ENCODE peak calls at places on chromosome 6, in four cellular contexts. One of them, this sample, is unnamed.

GRCh38 chr6:162387723-162388382 is 339.7 kb downstream of the PRKN start:
- DNase-seq in upper lobe of left lung: no peak
- DNase-seq in SK-N-MC: no peak
- DNase-seq in sigmoid colon: no peak
- DNase-seq in this sample: no peak

GRCh38 chr6:41426888-41427641 is 91.7 kb downstream of the NCR2 start:
- DNase-seq in sigmoid colon: no peak
- DNase-seq in SK-N-MC: no peak
- DNase-seq in upper lobe of left lung: no peak
- DNase-seq in this sample: no peak

GRCh38 chr6:3413612-3414011 is 43.2 kb downstream of the SLC22A23 start:
- DNase-seq in upper lobe of left lung: no peak
- DNase-seq in sigmoid colon: peak
- DNase-seq in SK-N-MC: no peak
- DNase-seq in this sample: no peak

GRCh38 chr6:75467906-75468460 is 25.6 kb downstream of the FILIP1 start:
- DNase-seq in SK-N-MC: no peak
- DNase-seq in upper lobe of left lung: no peak
- DNase-seq in sigmoid colon: peak
- DNase-seq in this sample: no peak

GRCh38 chr6:27757307-27757706 is 154.9 kb downstream of the OR2B2 start:
- DNase-seq in upper lobe of left lung: peak
- DNase-seq in SK-N-MC: no peak
- DNase-seq in sigmoid colon: no peak
- DNase-seq in this sample: no peak

GRCh38 chr6:164897523-164898094 is 411.8 kb downstream of the C6orf118 start:
- DNase-seq in sigmoid colon: no peak
- DNase-seq in SK-N-MC: no peak
- DNase-seq in upper lobe of left lung: no peak
- DNase-seq in this sample: no peak

GRCh38 chr6:85015396-85015990 is 251.1 kb upstream of the TBX18 start:
- DNase-seq in upper lobe of left lung: peak
- DNase-seq in sigmoid colon: no peak
- DNase-seq in SK-N-MC: no peak
- DNase-seq in this sample: no peak

GRCh38 chr6:125299257-125299656 is 2.5 kb downstream of the HDDC2 start:
- DNase-seq in sigmoid colon: no peak
- DNase-seq in SK-N-MC: no peak
- DNase-seq in upper lobe of left lung: no peak
- DNase-seq in this sample: no peak

GRCh38 chr6:35729349-35729678 is 7.5 kb upstream of the ARMC12 start:
- DNase-seq in upper lobe of left lung: no peak
- DNase-seq in SK-N-MC: no peak
- DNase-seq in sigmoid colon: no peak
- DNase-seq in this sample: no peak

GRCh38 chr6:95578106-95578410 is 723 bp downstream of the MANEA start:
- DNase-seq in SK-N-MC: no peak
- DNase-seq in sigmoid colon: no peak
- DNase-seq in upper lobe of left lung: no peak
- DNase-seq in this sample: peak

GRCh38 chr6:169051371-169051770 is 202.3 kb downstream of the THBS2 start:
- DNase-seq in SK-N-MC: no peak
- DNase-seq in sigmoid colon: no peak
- DNase-seq in upper lobe of left lung: no peak
- DNase-seq in this sample: no peak

GRCh38 chr6:33742092-33742491 is 4.6 kb downstream of the IP6K3 start:
- DNase-seq in upper lobe of left lung: no peak
- DNase-seq in sigmoid colon: no peak
- DNase-seq in SK-N-MC: no peak
- DNase-seq in this sample: no peak

GRCh38 chr6:116444991-116445566 is 16.1 kb upstream of the CALHM6 start:
- DNase-seq in SK-N-MC: no peak
- DNase-seq in upper lobe of left lung: no peak
- DNase-seq in sigmoid colon: no peak
- DNase-seq in this sample: no peak

GRCh38 chr6:40912158-40912946 is 126.7 kb downstream of the UNC5CL start:
- DNase-seq in SK-N-MC: no peak
- DNase-seq in upper lobe of left lung: peak
- DNase-seq in sigmoid colon: no peak
- DNase-seq in this sample: peak

GRCh38 chr6:159777240-159777904 is 12.0 kb downstream of the TCP1 start:
- DNase-seq in upper lobe of left lung: no peak
- DNase-seq in SK-N-MC: no peak
- DNase-seq in sigmoid colon: no peak
- DNase-seq in this sample: no peak

GRCh38 chr6:79630883-79631799 is at the start of gene SH3BGRL2:
- DNase-seq in SK-N-MC: no peak
- DNase-seq in upper lobe of left lung: peak
- DNase-seq in sigmoid colon: peak
- DNase-seq in this sample: no peak

GRCh38 chr6:101232946-101233345 is 160.6 kb upstream of the GRIK2 start:
- DNase-seq in sigmoid colon: no peak
- DNase-seq in upper lobe of left lung: no peak
- DNase-seq in SK-N-MC: no peak
- DNase-seq in this sample: no peak

GRCh38 chr6:17280552-17281090 is 540 bp upstream of the RBM24 start:
- DNase-seq in upper lobe of left lung: no peak
- DNase-seq in sigmoid colon: peak
- DNase-seq in SK-N-MC: no peak
- DNase-seq in this sample: no peak
- H3K4me3 ChIP-seq in upper lobe of left lung: peak
- H3K4me3 ChIP-seq in sigmoid colon: peak
- H3K4me3 ChIP-seq in SK-N-MC: peak
- H3K4me3 ChIP-seq in this sample: no peak

DNA sequence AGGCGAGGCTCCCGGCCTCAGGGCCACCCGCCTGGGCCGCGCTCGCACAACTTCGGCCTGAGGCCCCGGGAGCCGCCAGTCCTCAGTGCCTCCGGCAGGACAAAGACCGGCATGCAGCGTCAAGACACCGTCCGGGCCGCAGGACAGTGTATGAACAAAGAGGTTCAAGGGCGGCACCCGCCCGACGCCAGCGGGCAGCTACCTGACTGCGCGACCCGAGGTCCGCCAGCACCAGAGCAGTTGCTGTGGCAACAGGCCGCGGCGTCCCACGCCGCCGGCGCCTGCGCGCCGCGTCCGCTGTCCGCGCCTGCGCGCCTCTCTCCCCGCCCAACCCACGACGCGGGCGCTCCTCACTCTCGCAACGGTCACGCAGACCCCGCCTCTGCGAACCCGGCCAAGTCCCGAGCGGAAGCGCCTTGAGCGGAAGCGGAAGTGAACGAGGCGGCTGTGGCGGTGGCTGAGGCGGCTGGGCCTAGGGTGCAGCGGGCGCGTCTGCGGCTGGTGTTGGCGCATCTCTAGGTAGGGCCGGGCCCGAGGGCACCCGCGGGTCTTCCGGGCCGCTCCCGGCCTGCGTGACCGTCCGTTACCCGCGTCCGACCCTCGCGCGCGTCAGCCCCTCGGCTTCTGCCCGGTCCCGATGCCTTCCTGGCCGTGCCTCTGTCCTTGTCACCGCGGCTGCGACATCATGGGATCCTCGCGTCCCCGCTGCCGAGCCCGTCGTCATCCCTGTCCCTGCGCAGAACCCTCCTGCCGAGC is at the start of gene FAM120B:
- DNase-seq in SK-N-MC: peak
- DNase-seq in upper lobe of left lung: peak
- DNase-seq in sigmoid colon: peak
- DNase-seq in this sample: peak
- TF ChIP-seq POLR2AphosphoS5 in SK-N-MC: peak
- TF ChIP-seq POLR2AphosphoS5 in upper lobe of left lung: peak
- TF ChIP-seq POLR2AphosphoS5 in sigmoid colon: peak
- TF ChIP-seq POLR2AphosphoS5 in this sample: peak

GRCh38 chr6:146420255-146420654 is 123.4 kb upstream of the RAB32 start:
- DNase-seq in SK-N-MC: no peak
- DNase-seq in sigmoid colon: no peak
- DNase-seq in upper lobe of left lung: no peak
- DNase-seq in this sample: no peak
- H3K4me3 ChIP-seq in SK-N-MC: no peak
- H3K4me3 ChIP-seq in sigmoid colon: no peak
- H3K4me3 ChIP-seq in upper lobe of left lung: no peak
- H3K4me3 ChIP-seq in this sample: no peak

GRCh38 chr6:88165877-88166492 is at the start of gene CNR1:
- DNase-seq in SK-N-MC: no peak
- DNase-seq in upper lobe of left lung: peak
- DNase-seq in sigmoid colon: peak
- DNase-seq in this sample: no peak
- TF ChIP-seq POLR2AphosphoS5 in SK-N-MC: no peak
- TF ChIP-seq POLR2AphosphoS5 in upper lobe of left lung: no peak
- TF ChIP-seq POLR2AphosphoS5 in sigmoid colon: peak
- TF ChIP-seq POLR2AphosphoS5 in this sample: no peak